ENCODE peak calls at places on chromosomes 5 and 9, in seven cellular contexts. One of them, this sample, is unnamed.

GRCh38 chr9:81182421-81182820 is 506.9 kb downstream of the TLE1 start:
- DNase-seq in colonic mucosa: no peak
- DNase-seq in A549: peak; percentile 20
- DNase-seq in neural progenitor cell: no peak
- DNase-seq in hepatocyte: peak; percentile 13
- DNase-seq in astrocyte: peak; percentile 94
- DNase-seq in prostate gland: no peak
- DNase-seq in this sample: peak; percentile 22

GRCh38 chr5:28780083-28780692 is 1741.8 kb upstream of the CDH9 start:
- DNase-seq in astrocyte: no peak
- DNase-seq in prostate gland: no peak
- DNase-seq in colonic mucosa: no peak
- DNase-seq in hepatocyte: no peak
- DNase-seq in A549: no peak
- DNase-seq in neural progenitor cell: no peak
- DNase-seq in this sample: no peak

GRCh38 chr5:66976108-66976507 is 220.5 kb downstream of the CD180 start:
- DNase-seq in hepatocyte: no peak
- DNase-seq in prostate gland: no peak
- DNase-seq in A549: no peak
- DNase-seq in astrocyte: no peak
- DNase-seq in colonic mucosa: no peak
- DNase-seq in neural progenitor cell: no peak
- DNase-seq in this sample: no peak

GRCh38 chr9:137426018-137426681 is 3.0 kb downstream of the NOXA1 start:
- DNase-seq in prostate gland: no peak
- DNase-seq in A549: no peak
- DNase-seq in neural progenitor cell: no peak
- DNase-seq in astrocyte: no peak
- DNase-seq in hepatocyte: no peak
- DNase-seq in colonic mucosa: no peak
- DNase-seq in this sample: no peak

GRCh38 chr5:41925555-41925946 is 470 bp downstream of the FBXO4 start:
- DNase-seq in A549: peak; percentile 36
- DNase-seq in astrocyte: peak; percentile 37
- DNase-seq in neural progenitor cell: peak; percentile 18
- DNase-seq in colonic mucosa: peak; percentile 58
- DNase-seq in prostate gland: peak; percentile 29
- DNase-seq in hepatocyte: no peak
- DNase-seq in this sample: peak; percentile 88

GRCh38 chr9:95018099-95018927 is 291.8 kb downstream of the AOPEP start:
- DNase-seq in neural progenitor cell: peak; percentile 52
- DNase-seq in prostate gland: peak; percentile 55
- DNase-seq in hepatocyte: no peak
- DNase-seq in A549: peak; percentile 87
- DNase-seq in colonic mucosa: no peak
- DNase-seq in astrocyte: peak; percentile 98
- DNase-seq in this sample: peak; percentile 83

GRCh38 chr9:114690308-114690707 is 8.3 kb upstream of the TEX48 start:
- DNase-seq in A549: peak; percentile 32
- DNase-seq in astrocyte: no peak
- DNase-seq in prostate gland: no peak
- DNase-seq in hepatocyte: no peak
- DNase-seq in colonic mucosa: no peak
- DNase-seq in neural progenitor cell: no peak
- DNase-seq in this sample: no peak

GRCh38 chr5:59766394-59766793 is 127.1 kb downstream of the PDE4D start:
- DNase-seq in colonic mucosa: peak; percentile 37
- DNase-seq in A549: peak; percentile 58
- DNase-seq in hepatocyte: peak; percentile 26
- DNase-seq in neural progenitor cell: no peak
- DNase-seq in astrocyte: no peak
- DNase-seq in prostate gland: peak; percentile 68
- DNase-seq in this sample: no peak

GRCh38 chr5:134993161-134993560 is 25.5 kb downstream of the CATSPER3 start:
- DNase-seq in colonic mucosa: no peak
- DNase-seq in astrocyte: no peak
- DNase-seq in hepatocyte: no peak
- DNase-seq in prostate gland: no peak
- DNase-seq in neural progenitor cell: no peak
- DNase-seq in A549: no peak
- DNase-seq in this sample: no peak

GRCh38 chr5:108529381-108529780 is 147.5 kb upstream of the FBXL17 start:
- DNase-seq in neural progenitor cell: no peak
- DNase-seq in prostate gland: no peak
- DNase-seq in A549: no peak
- DNase-seq in astrocyte: peak; percentile 55
- DNase-seq in colonic mucosa: no peak
- DNase-seq in hepatocyte: no peak
- DNase-seq in this sample: peak; percentile 77

GRCh38 chr9:122552812-122553211 is at the start of gene OR1N2:
- DNase-seq in A549: no peak
- DNase-seq in astrocyte: no peak
- DNase-seq in prostate gland: no peak
- DNase-seq in neural progenitor cell: no peak
- DNase-seq in hepatocyte: no peak
- DNase-seq in colonic mucosa: no peak
- DNase-seq in this sample: no peak

GRCh38 chr5:72133212-72133990 is 26.1 kb downstream of the MAP1B start:
- DNase-seq in A549: no peak
- DNase-seq in colonic mucosa: no peak
- DNase-seq in prostate gland: no peak
- DNase-seq in astrocyte: peak; percentile 72
- DNase-seq in hepatocyte: no peak
- DNase-seq in neural progenitor cell: no peak
- DNase-seq in this sample: no peak

GRCh38 chr5:136020383-136021015 is 8.3 kb upstream of the TGFBI start:
- DNase-seq in prostate gland: no peak
- DNase-seq in neural progenitor cell: no peak
- DNase-seq in hepatocyte: peak; percentile 78
- DNase-seq in colonic mucosa: no peak
- DNase-seq in astrocyte: peak; percentile 98
- DNase-seq in A549: peak; percentile 95
- DNase-seq in this sample: peak; percentile 83

GRCh38 chr5:159788835-159789331 is 127.4 kb upstream of the ADRA1B start:
- DNase-seq in hepatocyte: no peak
- DNase-seq in A549: no peak
- DNase-seq in colonic mucosa: no peak
- DNase-seq in neural progenitor cell: no peak
- DNase-seq in astrocyte: no peak
- DNase-seq in prostate gland: no peak
- DNase-seq in this sample: no peak

GRCh38 chr5:93622240-93622885 is 39.3 kb downstream of the NR2F1 start:
- DNase-seq in hepatocyte: no peak
- DNase-seq in neural progenitor cell: peak; percentile 59
- DNase-seq in colonic mucosa: no peak
- DNase-seq in A549: peak; percentile 71
- DNase-seq in prostate gland: no peak
- DNase-seq in astrocyte: peak; percentile 72
- DNase-seq in this sample: peak; percentile 90

GRCh38 chr5:153537225-153537624 is 46.8 kb downstream of the GRIA1 start:
- DNase-seq in astrocyte: no peak
- DNase-seq in prostate gland: no peak
- DNase-seq in hepatocyte: no peak
- DNase-seq in colonic mucosa: no peak
- DNase-seq in A549: no peak
- DNase-seq in neural progenitor cell: no peak
- DNase-seq in this sample: no peak

GRCh38 chr9:32716439-32716838 is 66.9 kb upstream of the TMEM215 start:
- DNase-seq in A549: no peak
- DNase-seq in hepatocyte: no peak
- DNase-seq in prostate gland: no peak
- DNase-seq in astrocyte: no peak
- DNase-seq in colonic mucosa: no peak
- DNase-seq in neural progenitor cell: no peak
- DNase-seq in this sample: no peak

GRCh38 chr5:170628028-170628427 is 124.2 kb downstream of the KCNIP1 start:
- DNase-seq in hepatocyte: no peak
- DNase-seq in A549: no peak
- DNase-seq in astrocyte: no peak
- DNase-seq in colonic mucosa: no peak
- DNase-seq in neural progenitor cell: no peak
- DNase-seq in prostate gland: no peak
- DNase-seq in this sample: no peak

GRCh38 chr5:154945695-154946301 is 4.9 kb downstream of the MRPL22 start:
- DNase-seq in astrocyte: no peak
- DNase-seq in prostate gland: no peak
- DNase-seq in A549: peak; percentile 18
- DNase-seq in colonic mucosa: no peak
- DNase-seq in neural progenitor cell: peak; percentile 20
- DNase-seq in hepatocyte: no peak
- DNase-seq in this sample: no peak

GRCh38 chr9:21611896-21612295 is 129.8 kb upstream of the IFNE start:
- DNase-seq in prostate gland: no peak
- DNase-seq in astrocyte: no peak
- DNase-seq in A549: no peak
- DNase-seq in hepatocyte: no peak
- DNase-seq in colonic mucosa: no peak
- DNase-seq in neural progenitor cell: no peak
- DNase-seq in this sample: no peak

GRCh38 chr9:112570731-112571167 is 84.1 kb downstream of the KIAA1958 start:
- DNase-seq in neural progenitor cell: no peak
- DNase-seq in colonic mucosa: peak; percentile 35
- DNase-seq in hepatocyte: peak; percentile 53
- DNase-seq in prostate gland: no peak
- DNase-seq in A549: no peak
- DNase-seq in astrocyte: no peak
- DNase-seq in this sample: no peak

GRCh38 chr9:111524731-111525055 is 286 bp upstream of the ZNF483 start:
- DNase-seq in prostate gland: no peak
- DNase-seq in colonic mucosa: no peak
- DNase-seq in astrocyte: no peak
- DNase-seq in neural progenitor cell: no peak
- DNase-seq in hepatocyte: no peak
- DNase-seq in A549: no peak
- DNase-seq in this sample: peak; percentile 18

GRCh38 chr9:134563397-134563796 is 78.2 kb upstream of the COL5A1 start:
- DNase-seq in A549: no peak
- DNase-seq in astrocyte: no peak
- DNase-seq in prostate gland: no peak
- DNase-seq in colonic mucosa: no peak
- DNase-seq in neural progenitor cell: no peak
- DNase-seq in hepatocyte: no peak
- DNase-seq in this sample: no peak

GRCh38 chr9:84697494-84698114 is 28.1 kb downstream of the NTRK2 start:
- DNase-seq in neural progenitor cell: peak; percentile 84
- DNase-seq in prostate gland: peak; percentile 53
- DNase-seq in A549: peak; percentile 47
- DNase-seq in astrocyte: peak; percentile 34
- DNase-seq in hepatocyte: peak; percentile 79
- DNase-seq in colonic mucosa: peak; percentile 83
- DNase-seq in this sample: peak; percentile 41

GRCh38 chr5:56817306-56817986 is 2.1 kb downstream of the MAP3K1 start:
- DNase-seq in A549: no peak
- DNase-seq in hepatocyte: no peak
- DNase-seq in prostate gland: no peak
- DNase-seq in neural progenitor cell: no peak
- DNase-seq in colonic mucosa: no peak
- DNase-seq in astrocyte: no peak
- DNase-seq in this sample: no peak
- H3K27ac ChIP-seq in A549: no peak overlapping the region
- H3K27ac ChIP-seq in hepatocyte: peak overlapping the region; percentile 96
- H3K27ac ChIP-seq in prostate gland: peak overlapping the region; percentile 89
- H3K27ac ChIP-seq in neural progenitor cell: no peak overlapping the region
- H3K27ac ChIP-seq in colonic mucosa: peak overlapping the region; percentile 93
- H3K27ac ChIP-seq in astrocyte: no peak overlapping the region
- H3K27ac ChIP-seq in this sample: peak overlapping the region; percentile 47

GRCh38 chr5:39716532-39716971 is 291.8 kb upstream of the DAB2 start:
- DNase-seq in astrocyte: peak; percentile 37
- DNase-seq in neural progenitor cell: peak; percentile 76
- DNase-seq in prostate gland: no peak
- DNase-seq in colonic mucosa: peak; percentile 58
- DNase-seq in hepatocyte: peak; percentile 71
- DNase-seq in A549: peak; percentile 85
- DNase-seq in this sample: peak; percentile 62
- TF ChIP-seq CTCF in astrocyte: peak; percentile 16
- TF ChIP-seq CTCF in neural progenitor cell: peak; percentile 56
- TF ChIP-seq CTCF in prostate gland: peak; percentile 19
- TF ChIP-seq CTCF in colonic mucosa: peak; percentile 30
- TF ChIP-seq CTCF in hepatocyte: peak; percentile 48
- TF ChIP-seq CTCF in A549: peak; percentile 68
- TF ChIP-seq CTCF in this sample: peak; percentile 59

GRCh38 chr5:166074839-166075481 is 2216.5 kb upstream of the WWC1 start:
- DNase-seq in neural progenitor cell: peak; percentile 48
- DNase-seq in colonic mucosa: no peak
- DNase-seq in prostate gland: no peak
- DNase-seq in hepatocyte: no peak
- DNase-seq in A549: no peak
- DNase-seq in astrocyte: no peak
- DNase-seq in this sample: no peak

GRCh38 chr5:166068547-166069335 is 2222.7 kb upstream of the WWC1 start:
- DNase-seq in neural progenitor cell: no peak
- DNase-seq in astrocyte: no peak
- DNase-seq in prostate gland: no peak
- DNase-seq in A549: no peak
- DNase-seq in colonic mucosa: no peak
- DNase-seq in hepatocyte: peak; percentile 8
- DNase-seq in this sample: no peak

DNA sequence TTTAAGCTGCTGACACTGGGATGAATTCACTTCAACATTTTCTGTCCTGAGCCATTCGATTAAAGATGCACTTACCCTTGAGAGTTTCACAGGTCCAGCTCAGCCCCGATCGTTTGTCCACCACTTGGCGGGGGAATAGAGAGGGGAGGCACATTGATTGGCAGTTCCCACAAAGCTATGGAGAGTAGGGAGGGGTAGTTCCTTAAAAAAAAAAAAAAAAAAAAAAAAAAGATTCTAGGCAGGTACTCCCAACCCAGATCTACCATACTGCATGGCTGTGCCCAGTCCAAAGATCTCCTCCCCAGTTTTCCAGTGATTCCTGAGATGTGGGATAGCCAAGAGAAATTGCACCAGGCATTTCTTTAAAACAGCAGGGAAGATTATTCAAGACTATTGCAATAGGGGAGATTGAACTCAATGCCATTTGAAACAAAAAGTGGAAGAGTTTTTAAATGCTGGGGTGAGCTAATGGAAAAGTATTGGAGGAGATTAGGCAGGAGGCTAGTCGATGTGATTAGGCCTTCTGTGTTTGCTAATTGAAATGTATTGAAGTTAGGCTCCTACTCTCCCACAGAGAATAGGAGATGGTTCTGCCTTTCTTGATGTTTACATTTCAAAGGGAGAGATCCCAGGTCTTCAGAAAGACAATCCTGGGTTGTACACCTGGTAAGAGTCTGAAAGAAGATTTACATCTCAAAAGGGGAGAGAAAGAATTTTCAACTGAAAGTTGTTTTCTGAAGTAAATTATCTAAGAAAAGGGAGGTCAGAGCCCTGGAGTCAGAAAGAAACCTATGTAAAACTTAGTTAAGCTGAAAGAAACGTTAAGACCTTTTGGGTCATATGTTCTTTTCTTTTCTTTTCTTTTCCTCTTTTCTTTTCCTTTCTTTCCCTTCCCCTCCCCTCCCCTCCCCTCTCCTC is 2217.3 kb upstream of the WWC1 start:
- DNase-seq in neural progenitor cell: peak; percentile 76
- DNase-seq in astrocyte: no peak
- DNase-seq in colonic mucosa: no peak
- DNase-seq in prostate gland: no peak
- DNase-seq in hepatocyte: no peak
- DNase-seq in A549: no peak
- DNase-seq in this sample: peak; percentile 6
- H3K4me1 ChIP-seq in neural progenitor cell: peaks cover 57% of the 10 kb centered on the region
- H3K4me1 ChIP-seq in astrocyte: no peaks in the 10 kb centered on the region
- H3K4me1 ChIP-seq in colonic mucosa: no peaks in the 10 kb centered on the region
- H3K4me1 ChIP-seq in prostate gland: no peaks in the 10 kb centered on the region
- H3K4me1 ChIP-seq in hepatocyte: no peaks in the 10 kb centered on the region
- H3K4me1 ChIP-seq in A549: no peaks in the 10 kb centered on the region
- H3K4me1 ChIP-seq in this sample: no peaks in the 10 kb centered on the region

GRCh38 chr9:27539479-27540441 is 10.1 kb upstream of the MOB3B start:
- DNase-seq in prostate gland: peak; percentile 44
- DNase-seq in hepatocyte: peak; percentile 45
- DNase-seq in astrocyte: peak; percentile 42
- DNase-seq in colonic mucosa: no peak
- DNase-seq in A549: peak; percentile 42
- DNase-seq in neural progenitor cell: no peak
- DNase-seq in this sample: no peak
- H3K27ac ChIP-seq in prostate gland: peak overlapping the region; percentile 84
- H3K27ac ChIP-seq in hepatocyte: peak overlapping the region; percentile 80
- H3K27ac ChIP-seq in astrocyte: no peak overlapping the region
- H3K27ac ChIP-seq in colonic mucosa: peak overlapping the region; percentile 60
- H3K27ac ChIP-seq in A549: peak overlapping the region; percentile 59
- H3K27ac ChIP-seq in neural progenitor cell: no peak overlapping the region
- H3K27ac ChIP-seq in this sample: no peak overlapping the region